ENCODE peak calls at places on chromosome 4, in nine cellular contexts. E, T, V, F, U, O, W, B and Z are unnamed samples.
A peak's percentile ranks its signal among the peaks of the same experiment; 100 is the strongest.

GRCh38 chr4:42513748-42514490 is 116.6 kb downstream of the SHISA3 start:
- DNase-seq in E (no peak), T (no peak), V (no peak), F (no peak), U (no peak), O (no peak), W (no peak), B (no peak), Z (no peak)

GRCh38 chr4:7381221-7381889 is 53.4 kb downstream of the PSAPL1 start:
- DNase-seq in E (no peak), T (no peak), V (no peak), F (no peak), U (peak; percentile 41), O (no peak), W (no peak), B (no peak), Z (no peak)

GRCh38 chr4:78481180-78481579 is 70.4 kb upstream of the ANXA3 start:
- DNase-seq in E (no peak), T (no peak), V (no peak), F (peak; percentile 94), U (no peak), O (no peak), W (no peak), B (peak; percentile 50), Z (no peak)

GRCh38 chr4:105710012-105710600 is 1.5 kb downstream of the GSTCD start:
- DNase-seq in E (no peak), T (no peak), V (no peak), F (no peak), U (no peak), O (no peak), W (no peak), B (no peak), Z (no peak)

GRCh38 chr4:174357321-174357720 is 73.6 kb downstream of the CEP44 start:
- DNase-seq in E (no peak), T (no peak), V (no peak), F (no peak), U (no peak), O (no peak), W (no peak), B (no peak), Z (no peak)

GRCh38 chr4:11004818-11005217 is 320.2 kb upstream of the CLNK start:
- DNase-seq in E (no peak), T (no peak), V (no peak), F (no peak), U (no peak), O (no peak), W (no peak), B (no peak), Z (no peak)

GRCh38 chr4:28787947-28788346 is 1927.3 kb downstream of the STIM2 start:
- DNase-seq in E (no peak), T (no peak), V (no peak), F (no peak), U (no peak), O (no peak), W (no peak), B (no peak), Z (no peak)

GRCh38 chr4:8697826-8698225 is 105.3 kb downstream of the CPZ start:
- DNase-seq in E (no peak), T (no peak), V (no peak), F (no peak), U (no peak), O (no peak), W (no peak), B (no peak), Z (no peak)

GRCh38 chr4:184810720-184811119 is 15.0 kb downstream of the ACSL1 start:
- DNase-seq in E (no peak), T (no peak), V (no peak), F (no peak), U (no peak), O (no peak), W (no peak), B (no peak), Z (no peak)

GRCh38 chr4:55540271-55540670 is 6.4 kb downstream of the CLOCK start:
- DNase-seq in E (no peak), T (no peak), V (no peak), F (no peak), U (no peak), O (no peak), W (no peak), B (no peak), Z (no peak)

GRCh38 chr4:186651181-186651603 is 72.5 kb downstream of the FAT1 start:
- DNase-seq in E (no peak), T (no peak), V (peak; percentile 41), F (no peak), U (peak; percentile 35), O (no peak), W (no peak), B (no peak), Z (no peak)

GRCh38 chr4:11495818-11496217 is 67.1 kb upstream of the HS3ST1 start:
- DNase-seq in E (no peak), T (no peak), V (no peak), F (no peak), U (no peak), O (no peak), W (no peak), B (no peak), Z (no peak)

GRCh38 chr4:166435449-166435848 is 562.4 kb downstream of the TLL1 start:
- DNase-seq in E (no peak), T (no peak), V (no peak), F (no peak), U (no peak), O (no peak), W (no peak), B (peak; percentile 89), Z (no peak)

GRCh38 chr4:56640907-56641493 is 40.1 kb downstream of the HOPX start:
- DNase-seq in E (no peak), T (no peak), V (no peak), F (no peak), U (no peak), O (no peak), W (no peak), B (no peak), Z (no peak)

GRCh38 chr4:144627663-144628076 is 18.3 kb upstream of the HHIP start:
- DNase-seq in E (no peak), T (no peak), V (no peak), F (no peak), U (no peak), O (no peak), W (no peak), B (peak; percentile 49), Z (no peak)